ENCODE peak calls at places on chromosomes 1 and 21, in nine cellular contexts. Y is H1, D is brain microvascular endothelial cell, N is heart right ventricle, P is GM10248, X is HFFc6, A is AG10803, G is IMR-90, L is progenitor cell of endocrine pancreas. U is an unnamed sample.
A peak's percentile ranks its signal among the peaks of the same experiment; 100 is the strongest.

GRCh38 chr1:173314656-173315055 is 107.5 kb upstream of the TNFSF4 start:
- DNase-seq in Y (no peak), D (no peak), N (no peak), P (no peak), X (no peak), A (no peak), G (no peak), L (no peak), U (no peak)

GRCh38 chr1:112114540-112114939 is 125.1 kb upstream of the KCND3 start:
- DNase-seq in Y (peak; percentile 43), D (no peak), N (no peak), P (no peak), X (no peak), A (no peak), G (no peak), L (no peak), U (no peak)

GRCh38 chr1:209076688-209077087 is 506.8 kb upstream of the CAMK1G start:
- DNase-seq in Y (no peak), D (no peak), N (no peak), P (peak; percentile 33), X (no peak), A (peak; percentile 10), G (no peak), L (no peak), U (no peak)

GRCh38 chr1:203444077-203444683 is 31.4 kb upstream of the PRELP start:
- DNase-seq in Y (no peak), D (no peak), N (no peak), P (no peak), X (no peak), A (peak; percentile 77), G (no peak), L (no peak), U (no peak)

GRCh38 chr21:45623436-45623835 is 20.1 kb upstream of the PCBP3 start:
- DNase-seq in Y (no peak), D (no peak), N (no peak), P (no peak), X (no peak), A (no peak), G (no peak), L (no peak), U (peak; percentile 3)

GRCh38 chr21:28952686-28953085 is 40.0 kb downstream of the LTN1 start:
- DNase-seq in Y (no peak), D (peak; percentile 5), N (no peak), P (no peak), X (no peak), A (no peak), G (peak; percentile 24), L (no peak), U (no peak)

GRCh38 chr1:15046487-15047165 is 106.9 kb upstream of the TMEM51 start:
- DNase-seq in Y (peak; percentile 94), D (peak; percentile 57), N (peak; percentile 55), P (peak; percentile 82), X (peak; percentile 72), A (peak; percentile 87), G (peak; percentile 81), L (peak; percentile 83), U (no peak)

GRCh38 chr1:7117599-7118281 is 332.5 kb downstream of the CAMTA1 start:
- DNase-seq in Y (peak; percentile 52), D (peak; percentile 87), N (no peak), P (no peak), X (peak; percentile 95), A (peak; percentile 93), G (peak; percentile 94), L (no peak), U (no peak)

GRCh38 chr21:43740497-43741156 is 21.7 kb downstream of the PDXK start:
- DNase-seq in Y (peak; percentile 69), D (no peak), N (no peak), P (no peak), X (peak; percentile 30), A (peak; percentile 49), G (no peak), L (peak; percentile 31), U (no peak)

GRCh38 chr1:147897030-147897756 is 5.4 kb upstream of the GJA8 start:
- DNase-seq in Y (no peak), D (no peak), N (no peak), P (no peak), X (no peak), A (no peak), G (no peak), L (no peak), U (no peak)

GRCh38 chr1:212794561-212795014 is 2.9 kb downstream of the TATDN3 start:
- DNase-seq in Y (no peak), D (no peak), N (no peak), P (peak; percentile 82), X (no peak), A (no peak), G (no peak), L (no peak), U (no peak)

GRCh38 chr1:15153842-15154479 is 414 bp downstream of the TMEM51 start:
- DNase-seq in Y (peak; percentile 94), D (peak; percentile 32), N (peak; percentile 71), P (peak; percentile 61), X (peak; percentile 26), A (peak; percentile 40), G (peak; percentile 66), L (peak; percentile 57), U (no peak)

GRCh38 chr1:180632326-180633088 is 685 bp downstream of the XPR1 start:
- DNase-seq in Y (peak; percentile 86), D (no peak), N (peak; percentile 72), P (peak; percentile 68), X (no peak), A (no peak), G (no peak), L (peak; percentile 61), U (peak; percentile 58)

GRCh38 chr1:180630408-180631196 is 1.2 kb upstream of the XPR1 start:
- DNase-seq in Y (no peak), D (no peak), N (no peak), P (no peak), X (no peak), A (no peak), G (no peak), L (no peak), U (no peak)

GRCh38 chr1:180633092-180634045 is 1.5 kb downstream of the XPR1 start:
- DNase-seq in Y (no peak), D (no peak), N (no peak), P (no peak), X (peak; percentile 49), A (peak; percentile 73), G (peak; percentile 57), L (no peak), U (no peak)

GRCh38 chr1:180631197-180631765 is 541 bp upstream of the XPR1 start:
- DNase-seq in Y (no peak), D (no peak), N (no peak), P (peak; percentile 14), X (no peak), A (no peak), G (no peak), L (no peak), U (no peak)

DNA sequence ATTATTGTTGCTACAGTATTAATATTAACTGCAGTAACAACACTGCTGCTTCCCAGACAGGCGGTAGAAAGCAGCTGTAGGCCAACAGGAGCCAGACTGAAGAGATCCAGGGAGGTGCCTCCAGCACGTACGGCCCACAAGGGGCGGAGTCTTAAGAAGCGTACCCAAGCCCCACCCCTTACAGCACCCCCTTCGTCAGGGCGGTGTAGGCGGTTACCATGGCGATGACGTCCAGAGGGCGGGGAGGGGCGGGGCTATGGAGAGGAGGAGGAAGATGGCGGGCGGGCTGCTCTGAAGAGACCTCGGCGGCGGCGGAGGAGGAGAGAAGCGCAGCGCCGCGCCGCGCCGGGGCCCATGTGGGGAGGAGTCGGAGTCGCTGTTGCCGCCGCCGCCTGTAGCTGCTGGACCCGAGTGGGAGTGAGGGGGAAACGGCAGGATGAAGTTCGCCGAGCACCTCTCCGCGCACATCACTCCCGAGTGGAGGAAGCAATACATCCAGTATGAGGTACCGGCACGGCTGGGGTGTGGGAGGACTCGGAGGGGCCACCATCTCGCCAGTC is at the start of gene XPR1:
- DNase-seq in Y (peak; percentile 93), D (peak; percentile 99), N (peak; percentile 99), P (peak; percentile 96), X (peak; percentile 96), A (peak; percentile 99), G (peak; percentile 99), L (peak; percentile 91), U (peak; percentile 99)
- TF ChIP-seq CTCF in Y (no peak), D (peak; percentile 60), N (peak; percentile 55), P (peak; percentile 43), X (peak; percentile 48), A (peak; percentile 43), G (peak; percentile 37), L (no peak), U (no peak)

DNA sequence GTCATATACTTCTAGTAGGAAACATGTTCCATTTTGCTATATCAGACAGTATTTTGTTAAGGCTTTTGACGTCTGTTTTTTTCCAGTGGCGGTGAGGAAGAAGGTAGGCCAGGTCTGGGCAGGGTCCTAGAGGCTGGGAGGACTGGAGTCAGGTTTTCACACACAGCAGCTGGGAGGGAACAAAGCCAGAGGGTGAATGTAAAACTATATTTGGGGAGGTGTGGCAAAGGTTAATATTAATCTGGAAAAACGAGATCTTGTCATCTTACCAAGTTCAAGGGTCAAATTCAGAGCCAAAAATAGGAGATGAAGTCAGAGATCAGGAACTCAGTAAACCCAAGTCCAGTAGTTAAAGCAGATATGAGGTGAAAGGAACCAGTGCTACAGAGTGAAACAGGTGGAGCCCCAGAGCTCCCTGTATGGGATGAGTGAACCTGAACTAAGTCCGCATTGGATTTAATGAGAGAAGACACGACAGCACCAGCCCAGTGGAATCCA is 10.7 kb upstream of the OTUD7B start:
- DNase-seq in Y (no peak), D (no peak), N (no peak), P (no peak), X (no peak), A (no peak), G (no peak), L (no peak), U (no peak)
- TF ChIP-seq CTCF in Y (no peak), D (no peak), N (no peak), P (no peak), X (no peak), A (no peak), G (no peak), L (no peak), U (no peak)

GRCh38 chr1:85494957-85495266 is 30.0 kb upstream of the DDAH1 start:
- DNase-seq in Y (no peak), D (no peak), N (no peak), P (no peak), X (no peak), A (peak; percentile 44), G (peak; percentile 25), L (no peak), U (no peak)
- TF ChIP-seq CTCF in Y (peak; percentile 23), D (peak; percentile 64), N (peak; percentile 48), P (peak; percentile 6), X (peak; percentile 45), A (peak; percentile 46), G (peak; percentile 21), L (no peak), U (no peak)

GRCh38 chr1:171195781-171196180 is 10.7 kb downstream of the FMO2 start:
- DNase-seq in Y (no peak), D (no peak), N (no peak), P (no peak), X (no peak), A (no peak), G (no peak), L (no peak), U (no peak)

GRCh38 chr1:171191992-171192391 is 6.9 kb downstream of the FMO2 start:
- DNase-seq in Y (no peak), D (no peak), N (no peak), P (no peak), X (no peak), A (peak; percentile 11), G (no peak), L (no peak), U (no peak)

DNA sequence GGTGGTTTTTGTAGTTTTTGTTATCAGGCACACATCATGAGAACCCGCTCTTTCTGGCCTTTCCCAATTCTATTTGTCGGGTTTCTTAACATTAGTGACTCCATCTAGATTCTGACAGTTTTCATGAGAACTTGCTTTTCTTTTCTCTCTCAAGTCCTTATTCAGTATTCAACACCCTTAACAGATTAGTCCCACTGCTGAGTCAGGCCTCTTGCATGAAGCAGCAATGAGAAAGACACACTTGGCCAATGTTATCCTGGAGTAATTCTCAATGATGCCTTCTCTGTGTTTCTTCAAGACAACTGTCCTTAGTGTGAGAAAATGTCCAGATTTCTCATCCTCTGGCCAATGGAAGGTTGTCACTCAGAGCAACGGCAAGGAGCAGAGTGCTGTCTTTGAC is 11.3 kb downstream of the FMO2 start:
- DNase-seq in Y (no peak), D (no peak), N (no peak), P (no peak), X (no peak), A (no peak), G (no peak), L (no peak), U (no peak)
- TF ChIP-seq CTCF in Y (no peak), D (no peak), N (no peak), P (no peak), X (no peak), A (no peak), G (no peak), L (no peak), U (no peak)